ENCODE peak calls at places on chromosomes 4 and X, in nine cellular contexts. K is stimulated activated naive CD8-positive, alpha-beta T cell treated with anti-CD3 and anti-CD28 coated beads, Interleukin-15, amount 100 ng/mL, for 72 hours; Q is pancreas; V is upper lobe of right lung; J is activated CD8-positive, alpha-beta T cell treated with anti-CD3 and anti-CD28 coated beads for 36 hours; C is stimulated activated memory B cell treated with anti-CD40 and anti-IgM and Interleukin-4, amounts not matched to agents 10 μg/mL and 1 μg/mL and 100 μg/mL, for 72 hours; B is naive thymus-derived CD8-positive, alpha-beta T cell; W is HepG2; T is gastrocnemius medialis. G is an unnamed sample.

GRCh38 chrX:52220936-52221335 is 36.2 kb downstream of the MAGED4 start:
- ATAC-seq in K (no peak), Q (no peak), V (no peak), J (no peak), C (no peak), B (no peak), W (no peak), T (no peak), G (no peak)

GRCh38 chr4:186266699-186267467 is 894 bp downstream of the F11 start:
- ATAC-seq in K (no peak), Q (peak; percentile 90), V (peak; percentile 97), J (no peak), C (no peak), B (no peak), W (peak; percentile 97), T (no peak), G (no peak)

GRCh38 chrX:39527045-39527444 is 570.7 kb downstream of the BCOR start:
- ATAC-seq in K (no peak), Q (no peak), V (no peak), J (no peak), C (no peak), B (no peak), W (no peak), T (no peak), G (no peak)

GRCh38 chr4:166460769-166461550 is 587.9 kb downstream of the TLL1 start:
- ATAC-seq in K (no peak), Q (no peak), V (no peak), J (no peak), C (no peak), B (no peak), W (no peak), T (no peak), G (no peak)

GRCh38 chr4:17482716-17483115 is 29.2 kb downstream of the QDPR start:
- ATAC-seq in K (no peak), Q (no peak), V (no peak), J (no peak), C (no peak), B (no peak), W (no peak), T (no peak), G (no peak)

GRCh38 chr4:184347251-184348239 is 126.8 kb downstream of the IRF2 start:
- ATAC-seq in K (no peak), Q (peak; percentile 46), V (peak; percentile 76), J (no peak), C (peak; percentile 90), B (no peak), W (peak; percentile 1), T (peak; percentile 19), G (no peak)

GRCh38 chrX:8304668-8305067 is 133.6 kb upstream of the VCX2 start:
- ATAC-seq in K (no peak), Q (no peak), V (no peak), J (no peak), C (no peak), B (no peak), W (no peak), T (no peak), G (no peak)

GRCh38 chr4:17636341-17636695 is 21.9 kb downstream of the MED28 start:
- ATAC-seq in K (peak; percentile 54), Q (peak; percentile 27), V (no peak), J (no peak), C (no peak), B (no peak), W (peak; percentile 33), T (peak; percentile 29), G (no peak)

GRCh38 chr4:114538012-114538617 is 60.5 kb upstream of the UGT8 start:
- ATAC-seq in K (peak; percentile 60), Q (no peak), V (peak; percentile 21), J (no peak), C (peak; percentile 31), B (no peak), W (no peak), T (no peak), G (peak; percentile 45)

GRCh38 chrX:13750812-13751211 is 16.3 kb downstream of the OFD1 start:
- ATAC-seq in K (peak; percentile 59), Q (no peak), V (no peak), J (no peak), C (no peak), B (no peak), W (no peak), T (no peak), G (peak; percentile 87)

GRCh38 chr4:103075435-103075893 is 1.1 kb downstream of the SLC9B2 start:
- ATAC-seq in K (no peak), Q (no peak), V (no peak), J (no peak), C (no peak), B (no peak), W (peak; percentile 90), T (no peak), G (no peak)

GRCh38 chrX:149205937-149206336 is 299.2 kb downstream of the IDS start:
- ATAC-seq in K (no peak), Q (no peak), V (no peak), J (no peak), C (no peak), B (no peak), W (no peak), T (no peak), G (no peak)

GRCh38 chr4:164935363-164935762 is 42.1 kb downstream of the TRIM61 start:
- ATAC-seq in K (no peak), Q (no peak), V (no peak), J (no peak), C (no peak), B (no peak), W (peak; percentile 88), T (no peak), G (no peak)

GRCh38 chr4:99507762-99508161 is 3.1 kb upstream of the C4orf17 start:
- ATAC-seq in K (peak; percentile 93), Q (no peak), V (no peak), J (peak; percentile 90), C (no peak), B (peak; percentile 96), W (no peak), T (no peak), G (peak; percentile 96)

GRCh38 chrX:69389221-69389620 is 114.9 kb upstream of the NALF2 start:
- ATAC-seq in K (no peak), Q (no peak), V (no peak), J (no peak), C (no peak), B (no peak), W (no peak), T (no peak), G (no peak)

GRCh38 chr4:2591189-2591588 is 54.7 kb downstream of the FAM193A start:
- ATAC-seq in K (peak; percentile 76), Q (no peak), V (peak; percentile 90), J (peak; percentile 63), C (no peak), B (peak; percentile 66), W (no peak), T (no peak), G (no peak)

GRCh38 chr4:53459548-53459947 is 82.1 kb downstream of the FIP1L1 start:
- ATAC-seq in K (no peak), Q (peak; percentile 38), V (peak; percentile 60), J (no peak), C (no peak), B (no peak), W (peak; percentile 96), T (no peak), G (no peak)

GRCh38 chrX:72392816-72393800 is 87.4 kb upstream of the CITED1 start:
- ATAC-seq in K (no peak), Q (no peak), V (no peak), J (no peak), C (no peak), B (no peak), W (no peak), T (no peak), G (no peak)

GRCh38 chr4:153064571-153064970 is 128.4 kb downstream of the FHDC1 start:
- ATAC-seq in K (no peak), Q (no peak), V (no peak), J (no peak), C (no peak), B (no peak), W (peak; percentile 65), T (no peak), G (no peak)

GRCh38 chr4:147831452-147832192 is 99.7 kb downstream of the ARHGAP10 start:
- ATAC-seq in K (no peak), Q (peak; percentile 62), V (peak; percentile 90), J (no peak), C (no peak), B (no peak), W (no peak), T (peak; percentile 57), G (peak; percentile 72)

GRCh38 chr4:110020139-110020538 is 107.5 kb downstream of the EGF start:
- ATAC-seq in K (no peak), Q (no peak), V (no peak), J (no peak), C (no peak), B (no peak), W (peak; percentile 68), T (no peak), G (no peak)

GRCh38 chr4:126616795-126617194 is 1016.0 kb upstream of the INTU start:
- ATAC-seq in K (no peak), Q (no peak), V (peak; percentile 32), J (no peak), C (peak; percentile 36), B (no peak), W (no peak), T (no peak), G (no peak)

GRCh38 chr4:122797405-122798094 is 29.1 kb upstream of the FGF2 start:
- ATAC-seq in K (no peak), Q (no peak), V (no peak), J (no peak), C (no peak), B (no peak), W (no peak), T (no peak), G (no peak)

GRCh38 chr4:185599151-185599648 is 63.9 kb upstream of the PDLIM3 start:
- ATAC-seq in K (no peak), Q (no peak), V (no peak), J (no peak), C (no peak), B (no peak), W (no peak), T (no peak), G (no peak)

GRCh38 chr4:18020671-18021469 is 685 bp downstream of the LCORL start:
- ATAC-seq in K (peak; percentile 16), Q (peak; percentile 6), V (peak; percentile 38), J (peak; percentile 3), C (peak; percentile 13), B (peak; percentile 1), W (peak; percentile 36), T (peak; percentile 10), G (peak; percentile 5)

GRCh38 chrX:13747836-13748235 is 13.3 kb downstream of the OFD1 start:
- ATAC-seq in K (peak; percentile 55), Q (peak; percentile 47), V (peak; percentile 64), J (no peak), C (no peak), B (peak; percentile 39), W (peak; percentile 65), T (no peak), G (no peak)

GRCh38 chr4:118898221-118898620 is 9.6 kb downstream of the SYNPO2 start:
- ATAC-seq in K (no peak), Q (no peak), V (no peak), J (no peak), C (no peak), B (no peak), W (no peak), T (peak; percentile 22), G (no peak)

GRCh38 chr4:41644915-41645295 is 103.6 kb downstream of the PHOX2B start:
- ATAC-seq in K (no peak), Q (no peak), V (no peak), J (no peak), C (no peak), B (no peak), W (no peak), T (no peak), G (no peak)

GRCh38 chr4:5893013-5893580 is at the start of gene CRMP1:
- ATAC-seq in K (no peak), Q (no peak), V (peak; percentile 59), J (no peak), C (peak; percentile 56), B (no peak), W (no peak), T (no peak), G (no peak)

GRCh38 chr4:140135529-140136021 is 18.4 kb downstream of the MAML3 start:
- ATAC-seq in K (no peak), Q (no peak), V (no peak), J (no peak), C (no peak), B (no peak), W (no peak), T (no peak), G (no peak)

GRCh38 chr4:38132140-38132673 is 172.0 kb downstream of the PTTG2 start:
- ATAC-seq in K (peak; percentile 67), Q (peak; percentile 46), V (peak; percentile 62), J (peak; percentile 64), C (peak; percentile 90), B (peak; percentile 71), W (no peak), T (peak; percentile 76), G (peak; percentile 59)

G was measured in activated T-helper 17 cell treated with anti-CD3 and anti-CD28 coated beads, Interleukin-2, amount 50 U/mL, for 72 hours.